ENCODE peak calls at places on chromosomes 16 and 17, in four cellular contexts. P is heart right ventricle; Z is GM23248; S is effector memory CD4-positive, alpha-beta T cell. G is an unnamed sample.

GRCh38 chr17:62899349-62899748 is 66.7 kb upstream of the TANC2 start:
- DNase-seq in P (no peak), Z (no peak), S (no peak), G (no peak)

GRCh38 chr17:35588196-35588920 is 1.2 kb downstream of the AP2B1 start:
- DNase-seq in P (no peak), Z (peak), S (no peak), G (peak)

GRCh38 chr16:57758331-57759117 is 23.0 kb downstream of the KATNB1 start:
- DNase-seq in P (no peak), Z (no peak), S (no peak), G (no peak)

GRCh38 chr16:15899538-15900100 is 11.2 kb upstream of the CEP20 start:
- DNase-seq in P (no peak), Z (peak), S (no peak), G (peak)

GRCh38 chr17:1188812-1189211 is 9.0 kb upstream of the ABR start:
- DNase-seq in P (peak), Z (peak), S (no peak), G (no peak)

GRCh38 chr16:81703177-81704155 is 75.6 kb upstream of the PLCG2 start:
- DNase-seq in P (no peak), Z (peak), S (no peak), G (peak)

GRCh38 chr17:1058423-1059130 is 61.6 kb downstream of the TIMM22 start:
- DNase-seq in P (peak), Z (peak), S (no peak), G (peak)

GRCh38 chr17:1109606-1110523 is 69.9 kb downstream of the ABR start:
- DNase-seq in P (peak), Z (no peak), S (no peak), G (no peak)

GRCh38 chr16:20768121-20768520 is 4.3 kb downstream of the ACSM3 start:
- DNase-seq in P (no peak), Z (no peak), S (no peak), G (no peak)

GRCh38 chr16:56600398-56600999 is 7.9 kb upstream of the MT2A start:
- DNase-seq in P (no peak), Z (peak), S (no peak), G (peak)

GRCh38 chr17:55965051-55965450 is 188.2 kb upstream of the ANKFN1 start:
- DNase-seq in P (no peak), Z (no peak), S (no peak), G (no peak)

GRCh38 chr16:85354623-85355514 is 242.6 kb upstream of the CIBAR2 start:
- DNase-seq in P (no peak), Z (peak), S (no peak), G (peak)

GRCh38 chr16:48188449-48189102 is 32.8 kb upstream of the ABCC12 start:
- DNase-seq in P (no peak), Z (no peak), S (no peak), G (no peak)

GRCh38 chr17:3685174-3685812 is 10.7 kb downstream of the P2RX5 start:
- DNase-seq in P (no peak), Z (no peak), S (no peak), G (no peak)

GRCh38 chr16:87317766-87318121 is 552 bp upstream of the C16orf95 start:
- DNase-seq in P (peak), Z (peak), S (no peak), G (peak)

GRCh38 chr16:29824589-29825144 is 4.4 kb downstream of the MVP start:
- DNase-seq in P (no peak), Z (peak), S (no peak), G (peak)

GRCh38 chr17:1275962-1276736 is 3.3 kb upstream of the TRARG1 start:
- DNase-seq in P (peak), Z (peak), S (peak), G (peak)

GRCh38 chr17:45425125-45425983 is 7.3 kb downstream of the ARHGAP27 start:
- DNase-seq in P (no peak), Z (peak), S (no peak), G (peak)

GRCh38 chr16:13014516-13014915 is 113.1 kb downstream of the SHISA9 start:
- DNase-seq in P (no peak), Z (no peak), S (no peak), G (no peak)

GRCh38 chr16:59543641-59544040 is 809.5 kb upstream of the GOT2 start:
- DNase-seq in P (no peak), Z (peak), S (no peak), G (peak)

GRCh38 chr16:88566158-88566557 is 4.0 kb upstream of the ZC3H18 start:
- DNase-seq in P (no peak), Z (peak), S (no peak), G (peak)

GRCh38 chr17:30091771-30092170 is 24.8 kb upstream of the NSRP1 start:
- DNase-seq in P (no peak), Z (peak), S (no peak), G (peak)

GRCh38 chr17:75496005-75496404 is 19.3 kb downstream of the CASKIN2 start:
- DNase-seq in P (no peak), Z (no peak), S (no peak), G (no peak)

GRCh38 chr17:71464241-71464640 is 656.6 kb upstream of the SOX9 start:
- DNase-seq in P (no peak), Z (no peak), S (no peak), G (no peak)

GRCh38 chr17:42472709-42473521 is 14.2 kb downstream of the ATP6V0A1 start:
- DNase-seq in P (no peak), Z (peak), S (no peak), G (peak)

GRCh38 chr17:64386412-64387144 is 4.1 kb downstream of the PECAM1 start:
- DNase-seq in P (no peak), Z (no peak), S (no peak), G (no peak)

DNA sequence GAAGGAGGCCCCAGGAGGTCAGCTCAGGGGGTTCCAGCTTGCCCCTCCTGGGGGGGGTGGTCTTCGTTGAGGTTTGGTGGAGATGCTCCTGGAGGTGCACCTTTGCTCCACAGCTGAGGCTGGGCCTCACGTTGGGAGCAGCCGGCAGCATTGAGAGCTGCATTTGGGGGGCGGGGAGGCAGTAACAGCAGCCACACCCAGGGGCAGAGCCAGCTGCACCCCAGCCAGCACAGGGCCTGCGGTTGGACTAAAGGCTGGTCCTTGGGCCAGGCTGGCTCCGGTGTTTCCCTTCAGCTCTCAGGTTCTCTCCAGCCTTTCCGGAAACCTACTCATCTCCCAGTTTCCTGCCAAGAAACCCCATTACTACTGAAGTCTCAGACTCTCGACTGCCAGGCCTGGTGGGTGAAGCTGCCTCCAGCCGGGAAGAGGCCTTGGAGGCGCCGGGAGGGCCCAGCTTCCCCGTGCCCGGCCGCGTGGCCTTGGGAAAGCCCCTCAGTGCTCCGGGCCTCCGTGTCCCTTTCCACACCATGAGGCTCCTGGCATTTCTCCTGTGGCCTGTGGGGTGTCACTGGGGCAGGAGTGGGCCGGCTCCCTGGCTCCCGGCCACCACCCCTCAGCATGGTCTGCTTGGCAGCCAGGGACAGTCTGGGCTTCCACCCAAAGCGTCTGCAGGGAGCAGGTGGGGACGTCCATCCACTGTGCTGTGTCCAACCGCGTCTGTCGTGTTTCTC is 14.0 kb upstream of the BAIAP2 start:
- DNase-seq in P (peak), Z (peak), S (no peak), G (no peak)
- H3K4me3 ChIP-seq in P (no peak), Z (no peak), S (no peak), G (no peak)

DNA sequence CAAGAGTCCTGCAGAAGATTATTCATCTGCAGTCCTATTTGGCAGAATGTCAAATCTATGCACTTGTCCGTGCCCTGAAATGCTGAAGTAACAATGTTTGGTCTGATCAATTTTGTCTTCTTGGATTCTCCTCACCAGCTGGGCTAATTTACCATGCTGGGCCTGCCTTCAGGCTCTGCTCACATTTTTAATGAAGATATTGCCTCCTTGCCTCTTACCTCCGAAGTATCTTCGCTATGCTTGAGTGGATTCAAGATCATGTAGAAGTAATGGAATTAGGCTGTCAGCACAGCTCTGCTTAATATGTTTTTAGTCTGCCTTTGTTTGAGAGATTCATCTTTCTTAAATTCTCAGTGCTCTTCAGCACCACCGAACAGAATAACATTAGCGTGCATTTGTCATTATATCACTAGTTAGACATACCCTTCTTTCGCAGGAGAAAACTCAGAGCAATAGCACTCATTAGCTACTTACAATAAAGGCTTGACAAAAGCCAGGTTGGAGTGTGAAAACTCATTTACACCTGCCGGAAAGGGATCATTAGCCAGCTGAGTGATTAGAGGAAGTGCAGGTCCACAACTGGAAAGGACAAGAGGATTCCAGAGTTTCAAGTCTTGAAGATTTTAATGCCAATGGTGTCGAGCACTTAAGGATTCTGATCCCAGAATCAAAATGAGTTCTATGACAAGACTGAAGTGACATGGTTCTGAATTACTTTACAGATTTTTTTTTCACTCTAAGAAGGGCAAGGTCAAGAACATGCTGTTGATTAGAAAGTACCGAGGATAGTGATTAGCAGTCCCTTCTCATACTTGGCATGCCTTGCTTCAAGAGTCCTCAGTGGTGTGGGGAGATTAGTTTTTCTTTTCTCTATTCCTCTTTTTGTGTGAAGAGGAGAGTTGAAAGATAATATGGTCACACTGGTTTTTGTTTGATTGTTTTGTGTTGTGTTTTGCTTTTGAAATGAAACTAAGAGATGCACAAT is 405.6 kb upstream of the TOM1L1 start:
- DNase-seq in P (no peak), Z (no peak), S (no peak), G (no peak)
- H3K4me3 ChIP-seq in P (no peak), Z (no peak), S (no peak), G (no peak)

GRCh38 chr17:81967533-81968395 is 6.8 kb upstream of the NOTUM start:
- DNase-seq in P (peak), Z (peak), S (peak), G (peak)
- H3K4me3 ChIP-seq in P (peak), Z (peak), S (peak), G (no peak)

GRCh38 chr17:77571141-77571540 is 387.4 kb upstream of the TNRC6C start:
- DNase-seq in P (no peak), Z (no peak), S (no peak), G (no peak)

GRCh38 chr17:77571562-77571981 is 386.9 kb upstream of the TNRC6C start:
- DNase-seq in P (no peak), Z (peak), S (no peak), G (peak)

GRCh38 chr17:77570565-77570898 is 388.0 kb upstream of the TNRC6C start:
- DNase-seq in P (no peak), Z (no peak), S (no peak), G (no peak)

GRCh38 chr17:77568540-77568939 is 390.0 kb upstream of the TNRC6C start:
- DNase-seq in P (no peak), Z (no peak), S (no peak), G (no peak)

GRCh38 chr17:77569846-77570564 is 388.5 kb upstream of the TNRC6C start:
- DNase-seq in P (no peak), Z (no peak), S (no peak), G (no peak)
- H3K4me3 ChIP-seq in P (no peak), Z (no peak), S (no peak), G (no peak)

DNA sequence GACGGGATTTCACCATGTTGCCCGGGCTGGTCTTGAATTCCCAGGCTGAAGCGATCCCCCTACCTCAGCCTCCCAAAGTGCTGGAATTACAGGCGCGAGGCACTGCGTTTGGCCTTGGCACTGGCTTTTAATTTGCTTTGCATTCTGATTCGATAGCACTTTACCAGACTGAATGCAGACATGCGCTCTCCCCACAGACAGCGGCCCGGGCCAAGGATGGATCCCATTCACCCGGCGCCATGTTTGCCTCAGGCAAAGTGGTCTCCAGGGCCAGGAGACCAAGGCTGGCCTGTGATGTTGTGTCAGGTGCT is 41.7 kb downstream of the DHRS7B start:
- DNase-seq in P (no peak), Z (no peak), S (no peak), G (no peak)
- H3K4me3 ChIP-seq in P (no peak), Z (no peak), S (no peak), G (no peak)

GRCh38 chr17:48575673-48576478 is 2.3 kb downstream of the HOXB4 start:
- DNase-seq in P (no peak), Z (no peak), S (no peak), G (no peak)
- H3K4me3 ChIP-seq in P (peak), Z (peak), S (no peak), G (peak)

G was measured in adipocyte.